ENCODE peak calls at places on chromosomes 1 and 21, in five cellular contexts. R is H54; G is stimulated activated CD4-positive, alpha-beta T cell treated with anti-CD3 and anti-CD28 coated beads, Interleukin-2, amount 100 ng/mL, for 48 hours; J is brain microvascular endothelial cell; V is NCI-H774. S is an unnamed sample.

GRCh38 chr1:23126801-23127200 is 41.9 kb downstream of the LUZP1 start:
- DNase-seq in V (no peak), R (no peak), G (no peak), J (peak; percentile 51), S (no peak)

GRCh38 chr1:43293896-43294760 is 6.7 kb upstream of the TIE1 start:
- DNase-seq in R (peak; percentile 52), V (no peak), G (no peak), J (peak; percentile 54), S (no peak)

GRCh38 chr1:7019510-7019909 is 234.3 kb downstream of the CAMTA1 start:
- DNase-seq in R (no peak), J (no peak), G (no peak), V (no peak), S (no peak)

GRCh38 chr1:116429821-116430374 is 56.9 kb downstream of the ATP1A1 start:
- DNase-seq in J (no peak), V (no peak), G (no peak), R (no peak), S (no peak)

GRCh38 chr1:226405411-226405988 is 2.4 kb downstream of the PARP1 start:
- DNase-seq in V (no peak), G (no peak), J (no peak), R (no peak), S (no peak)

GRCh38 chr1:98659879-98660278 is 1.6 kb upstream of the SNX7 start:
- DNase-seq in R (no peak), G (no peak), V (no peak), J (no peak), S (no peak)

GRCh38 chr1:230328342-230329015 is 97.7 kb downstream of the PGBD5 start:
- DNase-seq in V (no peak), J (no peak), R (no peak), G (no peak), S (no peak)

GRCh38 chr21:42245348-42246185 is 26.6 kb downstream of the ABCG1 start:
- DNase-seq in R (no peak), J (no peak), G (no peak), V (no peak), S (no peak)

S was measured in neural crest cell.